ENCODE peak calls at places on chromosome 17, in four cellular contexts. One of them, this sample, is unnamed.

GRCh38 chr17:2207815-2208515 is 95.6 kb downstream of the SMG6 start:
- DNase-seq in mucosa of descending colon: no peak
- DNase-seq in BE2C: no peak
- DNase-seq in MM.1S: no peak
- DNase-seq in this sample: no peak

GRCh38 chr17:57255182-57255775 is 1.0 kb upstream of the MSI2 start:
- DNase-seq in BE2C: no peak
- DNase-seq in mucosa of descending colon: no peak
- DNase-seq in MM.1S: no peak
- DNase-seq in this sample: no peak

GRCh38 chr17:8494506-8495111 is 58.9 kb downstream of the NDEL1 start:
- DNase-seq in MM.1S: no peak
- DNase-seq in mucosa of descending colon: no peak
- DNase-seq in BE2C: no peak
- DNase-seq in this sample: no peak

GRCh38 chr17:82400830-82401229 is 17.3 kb upstream of the HEXD start:
- DNase-seq in BE2C: no peak
- DNase-seq in mucosa of descending colon: peak
- DNase-seq in MM.1S: peak
- DNase-seq in this sample: peak

GRCh38 chr17:43010667-43011308 is 4.2 kb downstream of the IFI35 start:
- DNase-seq in BE2C: no peak
- DNase-seq in MM.1S: no peak
- DNase-seq in mucosa of descending colon: no peak
- DNase-seq in this sample: no peak

GRCh38 chr17:76149214-76149613 is 8.2 kb upstream of the FOXJ1 start:
- DNase-seq in BE2C: no peak
- DNase-seq in mucosa of descending colon: no peak
- DNase-seq in MM.1S: no peak
- DNase-seq in this sample: no peak

GRCh38 chr17:52419256-52419655 is 260.7 kb upstream of the CA10 start:
- DNase-seq in mucosa of descending colon: no peak
- DNase-seq in BE2C: peak
- DNase-seq in MM.1S: no peak
- DNase-seq in this sample: no peak

GRCh38 chr17:42517516-42517915 is 18.5 kb upstream of the NAGLU start:
- DNase-seq in BE2C: peak
- DNase-seq in mucosa of descending colon: peak
- DNase-seq in MM.1S: peak
- DNase-seq in this sample: peak

GRCh38 chr17:49703557-49704277 is 4.0 kb downstream of the SLC35B1 start:
- DNase-seq in MM.1S: peak
- DNase-seq in mucosa of descending colon: no peak
- DNase-seq in BE2C: peak
- DNase-seq in this sample: peak

GRCh38 chr17:9209347-9209746 is 188.0 kb downstream of the NTN1 start:
- DNase-seq in MM.1S: no peak
- DNase-seq in BE2C: no peak
- DNase-seq in mucosa of descending colon: no peak
- DNase-seq in this sample: no peak

GRCh38 chr17:81115749-81116464 is 49.4 kb upstream of the PVALEF start:
- DNase-seq in BE2C: peak
- DNase-seq in mucosa of descending colon: no peak
- DNase-seq in MM.1S: no peak
- DNase-seq in this sample: no peak

GRCh38 chr17:9729034-9729650 is 62.2 kb downstream of the DHRS7C start:
- DNase-seq in MM.1S: peak
- DNase-seq in BE2C: no peak
- DNase-seq in mucosa of descending colon: no peak
- DNase-seq in this sample: peak

GRCh38 chr17:73705594-73705993 is 61.3 kb upstream of the SDK2 start:
- DNase-seq in BE2C: peak
- DNase-seq in MM.1S: no peak
- DNase-seq in mucosa of descending colon: no peak
- DNase-seq in this sample: no peak

GRCh38 chr17:45318561-45319230 is 1.9 kb upstream of the MAP3K14 start:
- DNase-seq in mucosa of descending colon: no peak
- DNase-seq in MM.1S: no peak
- DNase-seq in BE2C: no peak
- DNase-seq in this sample: no peak

GRCh38 chr17:27332052-27332403 is 38.1 kb downstream of the WSB1 start:
- DNase-seq in mucosa of descending colon: no peak
- DNase-seq in MM.1S: no peak
- DNase-seq in BE2C: no peak
- DNase-seq in this sample: no peak

GRCh38 chr17:27333410-27333980 is 39.6 kb downstream of the WSB1 start:
- DNase-seq in BE2C: no peak
- DNase-seq in mucosa of descending colon: no peak
- DNase-seq in MM.1S: no peak
- DNase-seq in this sample: no peak

GRCh38 chr17:27329146-27329805 is 35.4 kb downstream of the WSB1 start:
- DNase-seq in MM.1S: no peak
- DNase-seq in mucosa of descending colon: no peak
- DNase-seq in BE2C: no peak
- DNase-seq in this sample: no peak

GRCh38 chr17:27336217-27336616 is 42.3 kb downstream of the WSB1 start:
- DNase-seq in mucosa of descending colon: no peak
- DNase-seq in MM.1S: no peak
- DNase-seq in BE2C: no peak
- DNase-seq in this sample: no peak

DNA sequence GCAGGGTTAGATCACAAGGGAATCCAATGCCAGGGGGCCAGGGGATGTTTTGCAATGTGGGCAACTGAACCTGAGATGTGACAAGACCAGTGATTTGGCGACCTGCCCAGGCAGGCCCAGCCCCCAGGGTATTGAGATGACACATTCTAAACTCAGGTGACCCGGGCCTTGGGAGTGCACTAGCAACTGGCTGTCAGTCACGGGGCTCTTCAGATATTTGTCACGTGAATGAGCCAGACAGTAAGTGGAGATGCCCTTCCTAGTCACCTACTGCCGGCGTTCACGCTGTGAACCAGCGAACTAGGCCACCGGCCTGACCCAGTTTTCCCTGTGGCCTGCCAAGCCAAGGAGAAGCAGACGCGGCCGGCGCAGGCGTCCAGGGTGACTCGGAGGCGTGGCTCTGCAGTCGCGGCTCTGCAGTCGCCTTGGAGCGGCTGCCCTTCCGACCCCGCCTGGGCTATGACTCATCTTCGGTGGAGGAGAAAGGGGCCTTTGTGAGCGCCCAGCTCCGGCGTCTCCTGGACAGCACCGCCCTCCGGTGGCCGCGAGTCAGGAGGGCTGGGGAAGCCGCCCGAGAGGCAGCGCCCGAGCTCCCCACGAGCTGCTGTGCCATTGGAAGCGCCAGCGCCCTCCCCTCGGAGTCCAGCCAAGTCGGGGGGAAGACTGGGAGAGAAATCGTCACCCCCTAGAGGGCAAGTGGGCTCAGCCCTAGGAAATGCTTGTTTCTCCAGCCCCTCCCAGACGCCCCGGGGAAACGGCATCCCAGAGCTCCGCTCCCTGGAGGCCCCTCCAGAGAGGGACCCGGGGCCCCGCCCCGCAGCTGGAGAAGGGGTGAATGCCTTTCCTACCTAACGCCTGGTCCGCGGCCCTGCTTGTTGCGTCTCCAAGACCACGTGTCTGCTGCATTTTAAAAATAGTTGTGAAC is 38.8 kb downstream of the WSB1 start:
- DNase-seq in BE2C: peak
- DNase-seq in MM.1S: peak
- DNase-seq in mucosa of descending colon: peak
- DNase-seq in this sample: no peak
- H3K4me3 ChIP-seq in BE2C: peak
- H3K4me3 ChIP-seq in MM.1S: peak
- H3K4me3 ChIP-seq in mucosa of descending colon: no peak
- H3K4me3 ChIP-seq in this sample: no peak

GRCh38 chr17:71779482-71779881 is 341.3 kb upstream of the SOX9 start:
- DNase-seq in MM.1S: no peak
- DNase-seq in mucosa of descending colon: no peak
- DNase-seq in BE2C: no peak
- DNase-seq in this sample: no peak

GRCh38 chr17:71780596-71780995 is 340.2 kb upstream of the SOX9 start:
- DNase-seq in mucosa of descending colon: no peak
- DNase-seq in BE2C: no peak
- DNase-seq in MM.1S: no peak
- DNase-seq in this sample: no peak

GRCh38 chr17:71777048-71777638 is 343.7 kb upstream of the SOX9 start:
- DNase-seq in mucosa of descending colon: no peak
- DNase-seq in BE2C: no peak
- DNase-seq in MM.1S: peak
- DNase-seq in this sample: no peak
- H3K4me3 ChIP-seq in mucosa of descending colon: no peak
- H3K4me3 ChIP-seq in BE2C: no peak
- H3K4me3 ChIP-seq in MM.1S: peak
- H3K4me3 ChIP-seq in this sample: no peak

DNA sequence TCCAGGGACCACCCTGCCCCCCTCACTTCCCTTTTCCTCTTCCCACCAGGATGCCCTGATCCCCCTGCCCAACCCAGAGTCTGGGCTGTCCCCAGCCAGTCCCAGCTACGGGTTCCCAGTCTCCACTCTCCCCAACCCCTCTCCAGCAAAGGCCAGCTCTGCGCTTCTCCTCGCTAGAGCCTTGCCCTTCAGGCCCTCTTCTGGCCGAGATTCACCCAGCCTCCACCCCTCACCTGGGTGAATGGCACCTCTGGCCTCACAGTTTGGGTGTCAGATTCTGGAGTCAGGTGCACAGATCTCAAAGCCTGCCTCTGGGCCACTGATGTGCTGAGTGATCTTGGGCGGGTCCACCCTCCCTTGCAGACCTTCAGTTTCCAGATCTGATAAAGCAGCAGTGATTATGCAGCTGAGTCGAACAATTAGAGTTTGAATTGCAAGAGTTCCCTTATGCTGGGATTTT is 185.6 kb upstream of the TNRC6C start:
- DNase-seq in mucosa of descending colon: no peak
- DNase-seq in MM.1S: no peak
- DNase-seq in BE2C: peak
- DNase-seq in this sample: no peak
- H3K4me3 ChIP-seq in mucosa of descending colon: no peak
- H3K4me3 ChIP-seq in MM.1S: no peak
- H3K4me3 ChIP-seq in BE2C: no peak
- H3K4me3 ChIP-seq in this sample: no peak

GRCh38 chr17:74853048-74853397 is 6.7 kb downstream of the GRIN2C start:
- DNase-seq in MM.1S: no peak
- DNase-seq in BE2C: no peak
- DNase-seq in mucosa of descending colon: no peak
- DNase-seq in this sample: no peak
- H3K4me3 ChIP-seq in MM.1S: peak
- H3K4me3 ChIP-seq in BE2C: no peak
- H3K4me3 ChIP-seq in mucosa of descending colon: no peak
- H3K4me3 ChIP-seq in this sample: peak

GRCh38 chr17:79792984-79793923 is 3.6 kb downstream of the CBX8 start:
- DNase-seq in BE2C: no peak
- DNase-seq in mucosa of descending colon: no peak
- DNase-seq in MM.1S: no peak
- DNase-seq in this sample: no peak

GRCh38 chr17:79796570-79797491 is at the start of gene CBX8:
- DNase-seq in mucosa of descending colon: peak
- DNase-seq in BE2C: peak
- DNase-seq in MM.1S: peak
- DNase-seq in this sample: peak

GRCh38 chr17:79795795-79796569 is 895 bp downstream of the CBX8 start:
- DNase-seq in mucosa of descending colon: no peak
- DNase-seq in BE2C: no peak
- DNase-seq in MM.1S: no peak
- DNase-seq in this sample: no peak

GRCh38 chr17:79793924-79794304 is 3.0 kb downstream of the CBX8 start:
- DNase-seq in BE2C: peak
- DNase-seq in mucosa of descending colon: no peak
- DNase-seq in MM.1S: no peak
- DNase-seq in this sample: no peak

DNA sequence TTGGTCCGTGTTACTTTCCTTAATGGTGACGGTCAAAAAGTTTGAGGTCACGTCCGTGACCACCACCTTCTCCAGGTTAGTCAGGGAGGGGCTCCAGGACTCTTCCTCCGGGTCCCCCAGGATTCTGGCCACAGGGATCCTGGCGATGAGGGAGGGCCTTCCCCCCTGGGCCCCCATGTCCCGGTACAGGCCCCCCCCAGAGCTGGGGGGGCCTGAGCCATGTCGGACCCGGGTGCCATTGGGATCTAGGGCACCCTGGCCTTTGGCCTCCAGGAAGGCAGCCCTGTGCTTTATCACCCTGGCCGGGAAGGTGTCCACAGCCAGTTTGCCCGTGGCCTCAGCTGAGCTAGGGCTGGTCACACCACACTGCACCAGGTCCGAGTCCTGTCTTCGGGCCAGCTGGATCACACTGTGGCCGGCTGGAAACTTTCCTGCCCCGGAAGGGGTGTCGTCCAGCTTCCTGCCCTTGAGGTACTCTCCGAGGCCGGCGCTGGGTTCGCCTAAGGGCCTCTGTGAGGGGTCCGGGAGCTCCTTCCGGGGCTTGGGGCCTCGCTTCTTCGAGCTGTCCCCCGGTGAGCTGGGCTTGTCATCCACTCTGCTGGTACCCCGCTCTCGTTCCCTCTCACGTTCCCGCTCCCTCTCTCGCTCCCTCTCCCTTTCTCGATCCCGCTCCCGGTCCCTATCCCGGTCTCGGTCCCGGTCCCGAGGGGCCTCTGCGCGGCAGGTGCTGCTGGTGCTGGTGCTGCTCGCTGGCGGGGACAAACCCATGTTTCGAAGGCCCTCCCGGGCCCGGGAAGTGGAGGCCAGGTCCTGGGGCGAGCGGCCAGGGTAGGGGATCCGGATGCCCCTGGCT is 2.0 kb downstream of the CBX8 start:
- DNase-seq in MM.1S: no peak
- DNase-seq in BE2C: no peak
- DNase-seq in mucosa of descending colon: no peak
- DNase-seq in this sample: no peak
- H3K4me3 ChIP-seq in MM.1S: no peak
- H3K4me3 ChIP-seq in BE2C: no peak
- H3K4me3 ChIP-seq in mucosa of descending colon: no peak
- H3K4me3 ChIP-seq in this sample: no peak

DNA sequence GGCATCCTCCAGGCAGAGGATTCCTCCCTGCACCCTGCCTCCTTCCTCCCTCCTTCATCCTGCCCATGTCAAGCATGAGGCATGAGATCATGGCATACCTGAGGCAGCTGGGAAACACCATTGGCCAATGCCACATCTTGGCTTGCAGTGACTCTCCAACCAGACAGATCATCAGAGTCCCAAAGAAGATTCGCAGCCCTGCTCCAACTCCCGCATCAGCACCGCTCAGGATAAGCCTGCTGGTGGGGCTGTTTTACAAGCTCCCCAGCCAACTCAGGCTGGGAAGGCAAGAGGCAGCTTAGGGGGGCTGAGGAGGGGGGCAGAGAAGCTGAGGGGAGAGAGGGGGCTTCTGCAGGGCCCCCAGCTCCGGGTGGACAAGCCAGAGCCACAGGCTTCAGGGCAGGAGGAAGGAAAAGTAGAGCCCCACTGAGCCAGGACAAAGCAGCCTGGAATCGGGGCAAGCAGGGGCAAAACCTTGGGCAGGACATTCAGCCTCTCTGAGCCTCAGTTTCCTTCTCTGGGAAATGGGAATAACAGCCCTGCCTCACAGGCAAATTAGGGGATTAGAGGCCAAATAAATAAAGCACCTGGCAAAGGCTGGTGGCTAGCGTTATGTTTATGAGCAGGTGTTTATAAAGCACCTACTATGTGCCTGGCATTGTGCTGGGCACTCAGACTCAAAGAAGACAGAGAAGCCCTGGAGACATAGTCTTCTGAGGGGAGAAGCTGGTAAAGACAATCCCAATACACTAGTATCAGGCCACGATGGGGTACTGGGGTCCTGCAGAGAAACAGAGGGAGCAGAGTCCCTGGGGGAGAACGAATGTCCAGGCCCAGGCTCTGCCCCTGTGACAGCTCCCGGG is 88.1 kb downstream of the GOSR1 start:
- DNase-seq in mucosa of descending colon: no peak
- DNase-seq in BE2C: no peak
- DNase-seq in MM.1S: no peak
- DNase-seq in this sample: no peak
- H3K4me3 ChIP-seq in mucosa of descending colon: no peak
- H3K4me3 ChIP-seq in BE2C: no peak
- H3K4me3 ChIP-seq in MM.1S: no peak
- H3K4me3 ChIP-seq in this sample: no peak